ENCODE peak calls at places on chromosomes 12 and 14, in four cellular contexts. Y, N, X and D are unnamed samples.

GRCh38 chr12:94379479-94380113 is 80.1 kb downstream of the CEP83 start:
- DNase-seq in N (no peak), X (peak), Y (no peak), D (no peak)

GRCh38 chr12:59314209-59314608 is 281.6 kb upstream of the SLC16A7 start:
- DNase-seq in X (no peak), Y (no peak), N (no peak), D (no peak)

GRCh38 chr14:97458302-97459137 is 661.3 kb downstream of the VRK1 start:
- DNase-seq in Y (peak), N (no peak), X (no peak), D (no peak)

GRCh38 chr14:102945346-102946130 is 23.1 kb downstream of the AMN start:
- DNase-seq in X (no peak), Y (no peak), N (no peak), D (no peak)

GRCh38 chr14:63730659-63731058 is 2.8 kb upstream of the SGPP1 start:
- DNase-seq in N (no peak), Y (no peak), X (no peak), D (no peak)

GRCh38 chr12:113700943-113701342 is 229.3 kb upstream of the LHX5 start:
- DNase-seq in N (no peak), X (no peak), Y (peak), D (no peak)

GRCh38 chr14:105091335-105092123 is 26.3 kb upstream of the GPR132 start:
- DNase-seq in Y (no peak), N (no peak), X (peak), D (no peak)

GRCh38 chr12:112682586-112682985 is 109.0 kb upstream of the RPH3A start:
- DNase-seq in Y (no peak), N (no peak), X (no peak), D (no peak)

GRCh38 chr12:30968211-30968610 is 41.7 kb downstream of the TSPAN11 start:
- DNase-seq in Y (no peak), N (no peak), X (no peak), D (no peak)

GRCh38 chr12:10214131-10214876 is 1.6 kb downstream of the GABARAPL1 start:
- DNase-seq in Y (no peak), X (no peak), N (peak), D (no peak)

GRCh38 chr14:69045857-69046351 is 66.8 kb upstream of the ACTN1 start:
- DNase-seq in X (no peak), N (no peak), Y (no peak), D (no peak)

GRCh38 chr12:42180990-42181611 is 36.4 kb upstream of the GXYLT1 start:
- DNase-seq in N (no peak), Y (no peak), X (peak), D (no peak)

GRCh38 chr14:100426331-100426730 is 103.2 kb downstream of the SLC25A47 start:
- DNase-seq in Y (no peak), X (no peak), N (no peak), D (no peak)

GRCh38 chr12:15819644-15820437 is 30.7 kb upstream of the EPS8 start:
- DNase-seq in Y (no peak), N (no peak), X (peak), D (no peak)

GRCh38 chr12:112524676-112525425 is 106.1 kb downstream of the PTPN11 start:
- DNase-seq in Y (peak), N (no peak), X (no peak), D (no peak)

GRCh38 chr14:90445011-90445410 is 48.2 kb downstream of the CALM1 start:
- DNase-seq in Y (peak), X (no peak), N (no peak), D (no peak)

GRCh38 chr14:68819260-68819691 is 26.4 kb upstream of the ZFP36L1 start:
- DNase-seq in N (peak), X (no peak), Y (peak), D (no peak)

GRCh38 chr12:104263580-104264358 is 39.8 kb upstream of the EID3 start:
- DNase-seq in X (no peak), N (no peak), Y (no peak), D (no peak)

GRCh38 chr12:53172352-53172751 is 8.2 kb upstream of the ZNF740 start:
- DNase-seq in X (no peak), N (no peak), Y (no peak), D (no peak)

GRCh38 chr14:48247972-48248371 is 572.6 kb upstream of the MDGA2 start:
- DNase-seq in N (no peak), X (no peak), Y (no peak), D (no peak)

GRCh38 chr12:82650627-82651337 is 35.9 kb upstream of the TMTC2 start:
- DNase-seq in N (no peak), X (peak), Y (no peak), D (peak)

GRCh38 chr14:83463500-83464098 is 1929.9 kb upstream of the SEL1L start:
- DNase-seq in X (peak), N (peak), Y (peak), D (no peak)

GRCh38 chr12:14554281-14555008 is 13.2 kb downstream of the PLBD1 start:
- DNase-seq in N (no peak), Y (no peak), X (no peak), D (no peak)

GRCh38 chr14:105490318-105490571 is 801 bp upstream of the TEDC1 start:
- DNase-seq in N (no peak), X (no peak), Y (no peak), D (no peak)

GRCh38 chr14:55271572-55272414 is 572 bp downstream of the FBXO34 start:
- DNase-seq in Y (peak), X (peak), N (peak), D (no peak)

GRCh38 chr14:61765225-61765943 is 3.2 kb downstream of the SNAPC1 start:
- DNase-seq in Y (no peak), N (no peak), X (no peak), D (no peak)

GRCh38 chr14:69132513-69133181 is 20.3 kb downstream of the DCAF5 start:
- DNase-seq in N (no peak), X (no peak), Y (no peak), D (no peak)

GRCh38 chr12:8648598-8649205 is 13.9 kb downstream of the MFAP5 start:
- DNase-seq in Y (no peak), N (no peak), X (no peak), D (peak)

DNA sequence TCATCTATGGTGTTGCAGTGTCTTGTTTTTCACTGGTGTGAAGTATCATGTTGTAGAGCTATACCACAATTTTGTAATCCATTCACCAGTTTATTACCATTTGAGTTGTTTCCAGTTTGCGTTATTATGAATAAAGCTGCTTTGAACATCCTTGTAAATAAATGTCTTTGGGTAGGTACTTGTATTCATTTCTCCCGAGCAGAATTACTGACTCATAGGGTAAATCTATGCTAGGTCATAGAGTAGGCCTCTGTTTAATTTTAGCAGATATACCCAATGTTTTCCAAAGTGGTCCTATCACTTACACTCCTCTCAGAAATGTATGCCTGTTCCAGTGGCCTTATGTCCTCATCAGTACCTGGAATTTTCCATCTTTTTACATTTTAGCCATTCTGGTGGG is 6.6 kb upstream of the GOLGA5 start:
- DNase-seq in Y (no peak), X (no peak), N (no peak), D (no peak)
- TF ChIP-seq NR2C2 in Y (no peak), X (no peak), N (no peak), D (no peak)

GRCh38 chr12:101824831-101825230 is 5.9 kb downstream of the GNPTAB start:
- DNase-seq in X (no peak), Y (no peak), N (no peak), D (no peak)

GRCh38 chr12:101823891-101824290 is 6.9 kb downstream of the GNPTAB start:
- DNase-seq in X (peak), N (peak), Y (peak), D (no peak)

GRCh38 chr12:101829639-101830390 is 944 bp downstream of the GNPTAB start:
- DNase-seq in N (no peak), X (no peak), Y (no peak), D (no peak)

GRCh38 chr12:101828463-101829196 is 2.1 kb downstream of the GNPTAB start:
- DNase-seq in N (no peak), Y (no peak), X (no peak), D (no peak)

DNA sequence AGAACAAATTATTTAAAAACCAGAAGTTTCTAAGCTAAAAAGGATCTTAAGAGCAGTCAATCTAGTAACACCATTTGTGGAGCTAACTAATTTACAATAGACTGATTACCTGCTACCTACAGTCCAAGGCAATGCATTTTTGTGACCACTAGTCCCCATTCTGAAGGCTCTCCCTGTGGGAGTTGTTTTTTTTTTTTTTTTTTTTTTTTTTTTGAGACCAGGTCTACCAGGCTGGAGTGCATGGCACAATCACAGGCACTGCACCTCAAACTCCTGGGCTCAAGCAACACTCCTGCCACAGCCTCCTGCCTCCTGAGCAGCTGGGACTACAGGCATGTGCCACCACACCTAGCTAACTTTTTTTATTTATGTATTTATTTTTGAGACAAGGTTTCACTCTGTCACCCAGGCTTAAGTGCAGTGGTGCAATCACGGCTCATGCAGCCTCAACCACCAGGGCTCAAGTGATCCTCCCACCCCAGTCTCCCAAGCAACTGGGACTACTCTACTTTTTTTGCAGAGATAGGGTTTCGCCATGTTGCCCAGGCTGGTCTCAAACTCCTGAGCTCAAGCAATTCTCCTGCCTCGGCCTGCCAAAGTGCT is 3.9 kb downstream of the GNPTAB start:
- DNase-seq in Y (no peak), X (no peak), N (no peak), D (no peak)
- TF ChIP-seq NR2C2 in Y (no peak), X (no peak), N (no peak), D (no peak)

GRCh38 chr14:21768875-21769257 is 95.2 kb upstream of the OR4E1 start:
- DNase-seq in N (no peak), X (no peak), Y (no peak), D (no peak)

GRCh38 chr14:21771671-21772070 is 98.1 kb upstream of the OR4E1 start:
- DNase-seq in Y (no peak), X (no peak), N (no peak), D (no peak)

GRCh38 chr14:21768116-21768874 is 94.7 kb upstream of the OR4E1 start:
- DNase-seq in N (peak), X (peak), Y (no peak), D (peak)
- TF ChIP-seq NR2C2 in N (no peak), X (no peak), Y (no peak), D (no peak)

DNA sequence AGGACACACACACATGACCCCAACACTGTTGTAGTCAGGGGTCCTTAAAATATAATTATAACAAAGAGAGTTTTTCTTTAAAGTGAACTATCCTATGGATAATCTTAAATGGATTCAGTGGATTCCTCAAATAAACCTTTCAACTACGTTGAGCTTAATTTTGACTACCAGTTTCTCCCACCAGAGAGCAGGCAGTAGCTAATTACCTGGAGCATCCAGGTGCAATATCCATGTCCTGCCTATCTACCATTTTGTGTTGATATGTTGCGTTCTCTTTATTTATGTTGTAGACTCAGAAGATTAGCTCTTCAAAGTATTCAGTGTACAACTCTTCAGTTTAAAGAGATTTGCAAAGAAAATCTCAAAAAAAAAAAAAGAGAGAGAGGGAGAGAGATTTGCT is 127.2 kb upstream of the GZMB start:
- DNase-seq in Y (no peak), X (peak), N (no peak), D (no peak)
- TF ChIP-seq NR2C2 in Y (no peak), X (no peak), N (no peak), D (no peak)

GRCh38 chr12:48923117-48923516 is 2.2 kb downstream of the FKBP11 start:
- DNase-seq in N (no peak), Y (no peak), X (no peak), D (no peak)

DNA sequence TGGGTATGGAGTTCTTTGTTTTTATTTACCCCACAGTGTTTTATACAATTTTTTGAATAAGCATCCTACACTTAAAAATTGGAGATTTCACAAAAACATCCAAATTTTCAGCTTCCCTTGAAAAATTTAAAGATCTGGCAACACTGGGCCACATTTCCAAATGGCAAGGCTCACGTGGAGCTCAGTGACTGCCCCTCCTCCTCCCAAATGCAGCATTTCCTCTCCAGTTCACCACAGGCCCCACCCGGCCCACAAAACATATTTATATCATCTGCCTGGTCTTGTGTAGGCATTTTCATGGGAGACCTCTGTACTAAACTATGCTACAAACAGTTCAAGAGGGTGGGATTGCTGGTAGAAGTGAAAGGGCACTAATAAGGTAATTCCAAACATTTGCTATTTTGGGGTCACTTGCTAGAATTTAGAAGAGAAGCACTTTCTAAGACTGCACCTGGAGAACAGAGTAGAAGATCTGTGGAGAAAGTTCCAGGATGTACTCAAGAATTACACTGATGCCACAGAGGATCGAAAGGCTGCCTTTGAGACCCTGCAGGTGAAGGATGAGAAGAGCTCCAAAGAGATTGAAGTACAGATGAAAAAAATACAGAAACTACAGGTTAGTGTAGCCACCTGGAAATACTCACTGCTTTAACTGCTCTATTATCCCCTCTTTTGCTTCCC is 7.3 kb downstream of the FKBP11 start:
- DNase-seq in N (no peak), X (no peak), Y (no peak), D (no peak)
- TF ChIP-seq NR2C2 in N (no peak), X (no peak), Y (no peak), D (no peak)

GRCh38 chr12:118046430-118046829 is 14.5 kb downstream of the WSB2 start:
- DNase-seq in Y (no peak), X (no peak), N (no peak), D (no peak)
- TF ChIP-seq NR2C2 in Y (no peak), X (no peak), N (no peak), D (no peak)

DNA sequence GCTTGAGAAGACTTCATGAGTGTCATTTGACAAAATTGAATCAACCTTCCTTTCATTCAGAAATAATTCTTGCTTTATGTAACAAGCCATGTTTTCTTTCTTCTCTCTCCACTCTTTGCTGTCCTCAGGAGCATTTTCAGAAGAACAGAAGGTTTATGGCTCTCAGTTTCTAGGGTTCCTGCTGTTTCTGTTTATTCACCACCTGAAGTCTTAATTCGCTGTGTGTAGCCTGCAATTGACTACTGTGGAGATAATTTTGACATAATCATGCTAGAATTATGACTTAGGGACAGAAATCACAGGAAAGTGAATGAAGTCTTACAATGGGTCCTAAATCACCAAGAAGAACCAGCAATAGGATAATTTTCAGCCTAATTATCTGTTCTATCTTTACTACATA is 7.2 kb upstream of the PLEKHG7 start:
- DNase-seq in Y (no peak), X (no peak), N (no peak), D (no peak)
- TF ChIP-seq NR2C2 in Y (no peak), X (no peak), N (no peak), D (no peak)